ENCODE peak calls at places on chromosomes 13 and 19, in four cellular contexts. A, X, C and M are unnamed samples.
A peak's percentile ranks its signal among the peaks of the same experiment; 100 is the strongest.

GRCh38 chr19:49689133-49690072 is at the start of gene ADM5:
- DNase-seq in X (no peak), C (no peak), A (no peak), M (peak; percentile 69)

GRCh38 chr13:104320446-104320845 is 1254.2 kb upstream of the SLC10A2 start:
- DNase-seq in A (no peak), X (no peak), C (no peak), M (no peak)

GRCh38 chr19:47096721-47097120 is 16.9 kb downstream of the ZC3H4 start:
- DNase-seq in X (no peak), C (no peak), A (no peak), M (no peak)

GRCh38 chr13:90447735-90448103 is 899.8 kb upstream of the MIR17HG start:
- DNase-seq in A (peak; percentile 51), X (peak; percentile 78), C (no peak), M (peak; percentile 13)

GRCh38 chr13:77548095-77548494 is 12.6 kb downstream of the SCEL start:
- DNase-seq in X (no peak), C (no peak), A (no peak), M (no peak)

GRCh38 chr19:2320057-2320456 is 8.3 kb downstream of the LSM7 start:
- DNase-seq in A (no peak), C (no peak), X (no peak), M (no peak)

GRCh38 chr13:46861959-46862358 is 34.9 kb downstream of the HTR2A start:
- DNase-seq in C (no peak), X (no peak), A (no peak), M (no peak)

GRCh38 chr13:59364508-59365187 is 799.1 kb downstream of the DIAPH3 start:
- DNase-seq in X (no peak), A (no peak), C (no peak), M (no peak)

GRCh38 chr19:10260141-10260584 is 8.1 kb downstream of the MRPL4 start:
- DNase-seq in X (no peak), A (no peak), C (peak; percentile 39), M (peak; percentile 83)

GRCh38 chr13:29859971-29860370 is 9.6 kb upstream of the UBL3 start:
- DNase-seq in A (peak; percentile 39), C (no peak), X (peak; percentile 55), M (peak; percentile 23)

GRCh38 chr13:59458908-59459579 is 704.7 kb downstream of the DIAPH3 start:
- DNase-seq in X (peak; percentile 93), A (peak; percentile 20), C (no peak), M (peak; percentile 3)

GRCh38 chr13:102461302-102461701 is 59.5 kb upstream of the FGF14 start:
- DNase-seq in A (no peak), X (no peak), C (no peak), M (no peak)

GRCh38 chr13:74132768-74133656 is 1.2 kb downstream of the KLF12 start:
- DNase-seq in C (peak; percentile 20), X (peak; percentile 31), A (no peak), M (no peak)

GRCh38 chr13:45396548-45397095 is 21.6 kb downstream of the SLC25A30 start:
- DNase-seq in A (peak; percentile 14), X (peak; percentile 9), C (no peak), M (peak; percentile 12)

GRCh38 chr13:65336916-65337315 is 1893.2 kb downstream of the PCDH9 start:
- DNase-seq in X (peak; percentile 34), C (no peak), A (peak; percentile 5), M (no peak)

GRCh38 chr19:58558066-58558622 is at the start of gene UBE2M:
- DNase-seq in X (no peak), A (peak; percentile 33), C (no peak), M (no peak)

GRCh38 chr19:50933640-50934039 is 19.2 kb downstream of the KLK5 start:
- DNase-seq in X (peak; percentile 30), A (peak; percentile 43), C (no peak), M (peak; percentile 50)

GRCh38 chr13:98570929-98571372 is 6.0 kb downstream of the STK24 start:
- DNase-seq in A (no peak), X (peak; percentile 83), C (no peak), M (peak; percentile 62)

GRCh38 chr19:31233288-31233687 is 115.9 kb downstream of the TSHZ3 start:
- DNase-seq in C (no peak), X (no peak), A (no peak), M (no peak)

GRCh38 chr13:64538711-64539110 is 2691.4 kb downstream of the PCDH9 start:
- DNase-seq in X (peak; percentile 18), A (peak; percentile 20), C (no peak), M (no peak)

GRCh38 chr13:77386880-77387606 is 60.1 kb upstream of the MYCBP2 start:
- DNase-seq in A (peak; percentile 73), X (peak; percentile 58), C (no peak), M (peak; percentile 3)

GRCh38 chr19:51803965-51804364 is 9.0 kb downstream of the FPR3 start:
- DNase-seq in X (no peak), C (no peak), A (no peak), M (no peak)

GRCh38 chr13:99577934-99578917 is 77.0 kb downstream of the TM9SF2 start:
- DNase-seq in A (peak; percentile 31), X (peak; percentile 17), C (no peak), M (no peak)

GRCh38 chr19:50486823-50487515 is 10.3 kb upstream of the GARIN5A start:
- DNase-seq in X (peak; percentile 70), C (peak; percentile 45), A (peak; percentile 6), M (peak; percentile 48)

GRCh38 chr19:37353968-37354367 is 16.9 kb upstream of the ZNF527 start:
- DNase-seq in A (no peak), C (no peak), X (no peak), M (no peak)

GRCh38 chr13:100212904-100213538 is 124.1 kb downstream of the PCCA start:
- DNase-seq in C (no peak), A (no peak), X (no peak), M (no peak)

GRCh38 chr19:48553676-48554384 is 1.9 kb downstream of the SULT2B1 start:
- DNase-seq in A (peak; percentile 69), C (no peak), X (peak; percentile 71), M (peak; percentile 45)

GRCh38 chr19:29421186-29421525 is 104.6 kb upstream of the VSTM2B start:
- DNase-seq in X (peak; percentile 32), A (no peak), C (no peak), M (no peak)

GRCh38 chr13:76398426-76398825 is 487.8 kb downstream of the KCTD12 start:
- DNase-seq in C (no peak), X (peak; percentile 53), A (no peak), M (peak; percentile 4)